ENCODE peak calls at places on chromosomes 2 and 18, in four cellular contexts. B is left ventricle myocardium inferior, N is aorta, R is fibroblast of lung. C is an unnamed sample.

GRCh38 chr2:147182260-147182659 is 662.6 kb upstream of the ACVR2A start:
- DNase-seq in B (no peak), N (no peak), R (no peak), C (no peak)

GRCh38 chr18:29962579-29962978 is 1080.0 kb downstream of the DSC3 start:
- DNase-seq in B (no peak), N (no peak), R (no peak), C (no peak)

GRCh38 chr2:127096718-127097470 is 10.1 kb downstream of the BIN1 start:
- DNase-seq in B (no peak), N (peak), R (no peak), C (no peak)

GRCh38 chr2:191218292-191218898 is 26.8 kb upstream of the MYO1B start:
- DNase-seq in B (no peak), N (no peak), R (peak), C (peak)

GRCh38 chr2:191441761-191442160 is 196.6 kb downstream of the MYO1B start:
- DNase-seq in B (no peak), N (no peak), R (peak), C (no peak)

GRCh38 chr18:40041951-40042350 is 1913.1 kb upstream of the PIK3C3 start:
- DNase-seq in B (no peak), N (no peak), R (no peak), C (no peak)

GRCh38 chr2:233489666-233490065 is 76.9 kb downstream of the USP40 start:
- DNase-seq in B (no peak), N (no peak), R (peak), C (peak)

GRCh38 chr2:203690110-203691047 is 16.1 kb upstream of the CD28 start:
- DNase-seq in B (no peak), N (no peak), R (peak), C (no peak)

GRCh38 chr2:231411871-231412615 is 16.5 kb downstream of the B3GNT7 start:
- DNase-seq in B (peak), N (peak), R (peak), C (peak)

GRCh38 chr2:197229509-197230458 is 80.8 kb downstream of the ANKRD44 start:
- DNase-seq in B (no peak), N (no peak), R (peak), C (peak)
- H3K4me3 ChIP-seq in B (no peak), N (no peak), R (no peak), C (no peak)

GRCh38 chr2:182049783-182050182 is 64.1 kb downstream of the PPP1R1C start:
- DNase-seq in B (no peak), N (no peak), R (no peak), C (no peak)

GRCh38 chr2:182049330-182049729 is 63.7 kb downstream of the PPP1R1C start:
- DNase-seq in B (no peak), N (no peak), R (no peak), C (no peak)

GRCh38 chr2:182047544-182047943 is 61.9 kb downstream of the PPP1R1C start:
- DNase-seq in B (no peak), N (no peak), R (no peak), C (no peak)

GRCh38 chr2:182048088-182048487 is 62.4 kb downstream of the PPP1R1C start:
- DNase-seq in B (no peak), N (no peak), R (no peak), C (no peak)

GRCh38 chr2:182048621-182049020 is 63.0 kb downstream of the PPP1R1C start:
- DNase-seq in B (no peak), N (no peak), R (no peak), C (no peak)
- H3K4me3 ChIP-seq in B (no peak), N (no peak), R (no peak), C (no peak)

GRCh38 chr18:69945220-69946114 is 2.2 kb downstream of the CD226 start:
- DNase-seq in B (no peak), N (no peak), R (no peak), C (no peak)
- H3K4me3 ChIP-seq in B (no peak), N (no peak), R (no peak), C (no peak)

GRCh38 chr2:102337481-102338386 is 17.9 kb upstream of the IL18R1 start:
- DNase-seq in B (no peak), N (no peak), R (no peak), C (no peak)

GRCh38 chr2:102334471-102334870 is 21.1 kb upstream of the IL18R1 start:
- DNase-seq in B (no peak), N (no peak), R (no peak), C (no peak)

GRCh38 chr2:102335871-102336366 is 19.7 kb upstream of the IL18R1 start:
- DNase-seq in B (no peak), N (no peak), R (no peak), C (no peak)

GRCh38 chr2:102336502-102336945 is 19.1 kb upstream of the IL18R1 start:
- DNase-seq in B (no peak), N (no peak), R (no peak), C (no peak)

DNA sequence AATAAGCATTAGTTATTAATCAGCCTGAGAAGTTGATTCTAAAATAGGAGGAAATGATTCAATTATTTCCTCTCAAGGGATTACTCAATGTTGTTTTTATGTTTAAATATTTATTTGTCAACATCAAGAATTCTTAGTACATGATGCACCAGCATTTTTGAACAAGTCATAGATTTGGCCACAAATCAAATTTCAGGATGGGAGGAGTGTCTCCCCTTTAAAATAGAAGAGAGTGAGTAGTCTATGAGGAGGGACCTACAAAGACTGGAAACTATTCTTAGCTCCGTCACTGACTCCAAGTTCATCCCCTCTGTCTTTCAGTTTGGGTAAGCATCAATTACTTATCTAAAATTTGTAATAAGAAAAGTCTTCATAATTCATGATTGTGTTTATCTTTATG is 18.6 kb upstream of the IL18R1 start:
- DNase-seq in B (no peak), N (no peak), R (no peak), C (no peak)
- H3K4me3 ChIP-seq in B (peak), N (no peak), R (no peak), C (no peak)

GRCh38 chr2:36404754-36405153 is 49.2 kb downstream of the CRIM1 start:
- DNase-seq in B (no peak), N (no peak), R (no peak), C (no peak)
- H3K4me3 ChIP-seq in B (no peak), N (no peak), R (no peak), C (no peak)

GRCh38 chr18:5582849-5583667 is 39.3 kb upstream of the EPB41L3 start:
- DNase-seq in B (no peak), N (no peak), R (peak), C (peak)
- H3K4me3 ChIP-seq in B (no peak), N (no peak), R (no peak), C (no peak)

GRCh38 chr18:56469582-56469981 is 168.8 kb downstream of the TXNL1 start:
- DNase-seq in B (no peak), N (no peak), R (peak), C (no peak)
- H3K4me3 ChIP-seq in B (no peak), N (no peak), R (no peak), C (no peak)

GRCh38 chr2:219037783-219038549 is 3.4 kb downstream of the CFAP65 start:
- DNase-seq in B (no peak), N (peak), R (no peak), C (no peak)

GRCh38 chr2:219042157-219042556 is 841 bp upstream of the CFAP65 start:
- DNase-seq in B (no peak), N (no peak), R (no peak), C (no peak)

GRCh38 chr2:219038600-219038999 is 2.7 kb downstream of the CFAP65 start:
- DNase-seq in B (no peak), N (peak), R (no peak), C (no peak)

GRCh38 chr2:219042750-219043149 is 1.4 kb upstream of the CFAP65 start:
- DNase-seq in B (no peak), N (no peak), R (no peak), C (no peak)

GRCh38 chr2:219041252-219041651 is at the start of gene CFAP65:
- DNase-seq in B (no peak), N (peak), R (peak), C (peak)
- H3K4me3 ChIP-seq in B (peak), N (no peak), R (peak), C (peak)